ENCODE peak calls at places on chromosomes 12 and 14, in five cellular contexts. One of them, this sample, is unnamed.

GRCh38 chr14:82388488-82388887 is 854.8 kb upstream of the SEL1L start:
- DNase-seq in NT2/D1: no peak
- DNase-seq in GM12878: no peak
- DNase-seq in HepG2: no peak
- DNase-seq in H1: no peak
- DNase-seq in this sample: no peak

GRCh38 chr12:40515041-40515825 is 177.0 kb upstream of the CNTN1 start:
- DNase-seq in NT2/D1: no peak
- DNase-seq in GM12878: no peak
- DNase-seq in HepG2: no peak
- DNase-seq in H1: no peak
- DNase-seq in this sample: no peak

GRCh38 chr12:52496590-52497071 is 3.6 kb upstream of the KRT6A start:
- DNase-seq in NT2/D1: peak; percentile 91
- DNase-seq in GM12878: no peak
- DNase-seq in HepG2: no peak
- DNase-seq in H1: no peak
- DNase-seq in this sample: no peak

GRCh38 chr12:62767506-62767905 is 167.4 kb downstream of the PPM1H start:
- DNase-seq in NT2/D1: no peak
- DNase-seq in GM12878: no peak
- DNase-seq in HepG2: no peak
- DNase-seq in H1: no peak
- DNase-seq in this sample: no peak

GRCh38 chr14:51597511-51597920 is 54.2 kb upstream of the FRMD6 start:
- DNase-seq in NT2/D1: no peak
- DNase-seq in GM12878: no peak
- DNase-seq in HepG2: no peak
- DNase-seq in H1: no peak
- DNase-seq in this sample: no peak

GRCh38 chr14:20191396-20191795 is 700 bp downstream of the OR11G2 start:
- DNase-seq in NT2/D1: no peak
- DNase-seq in GM12878: no peak
- DNase-seq in HepG2: no peak
- DNase-seq in H1: no peak
- DNase-seq in this sample: no peak

GRCh38 chr12:32586390-32586789 is 92.7 kb upstream of the DNM1L start:
- DNase-seq in NT2/D1: no peak
- DNase-seq in GM12878: no peak
- DNase-seq in HepG2: no peak
- DNase-seq in H1: no peak
- DNase-seq in this sample: no peak

GRCh38 chr14:76729953-76730505 is 31.2 kb upstream of the VASH1 start:
- DNase-seq in NT2/D1: no peak
- DNase-seq in GM12878: no peak
- DNase-seq in HepG2: no peak
- DNase-seq in H1: no peak
- DNase-seq in this sample: no peak

GRCh38 chr12:52945389-52946232 is 3.3 kb upstream of the KRT18 start:
- DNase-seq in NT2/D1: peak; percentile 90
- DNase-seq in GM12878: no peak
- DNase-seq in HepG2: peak; percentile 92
- DNase-seq in H1: peak; percentile 53
- DNase-seq in this sample: no peak

GRCh38 chr12:98388126-98388525 is 127.3 kb upstream of the TMPO start:
- DNase-seq in NT2/D1: no peak
- DNase-seq in GM12878: no peak
- DNase-seq in HepG2: no peak
- DNase-seq in H1: no peak
- DNase-seq in this sample: no peak

DNA sequence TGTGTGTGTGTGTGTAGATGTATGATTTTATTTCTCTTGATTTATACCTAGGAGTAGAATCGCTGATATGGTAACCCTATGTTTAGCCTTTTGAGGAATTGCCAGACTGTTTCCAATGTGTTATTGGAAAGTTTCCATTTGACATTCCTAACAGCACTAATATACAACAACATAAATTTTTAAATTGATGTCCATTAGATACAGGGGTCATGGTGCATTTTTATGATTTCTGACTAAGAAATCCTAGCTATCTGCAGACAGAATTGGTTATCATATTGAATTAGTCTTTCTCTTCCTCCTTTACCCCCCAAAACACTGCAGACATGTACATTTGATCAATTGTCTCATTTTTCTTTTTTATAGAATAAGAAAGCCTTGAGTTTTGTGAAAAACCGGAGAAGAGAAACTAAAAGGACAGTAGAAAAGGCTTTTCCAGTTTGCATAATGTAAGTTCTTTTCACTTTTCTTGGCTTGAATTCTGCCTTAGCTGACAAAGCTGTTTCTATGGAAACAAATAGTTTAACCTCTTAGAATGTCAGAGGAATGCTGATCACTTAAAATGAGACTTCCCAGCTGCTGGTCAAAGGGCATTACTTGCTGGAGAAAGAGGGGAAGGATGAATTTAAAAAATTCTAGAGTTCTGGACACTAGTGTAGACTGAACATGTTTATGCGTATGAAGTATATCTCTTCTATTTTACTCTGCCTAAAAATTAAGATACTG is 28.3 kb downstream of the PALS1 start:
- DNase-seq in NT2/D1: no peak
- DNase-seq in GM12878: no peak
- DNase-seq in HepG2: no peak
- DNase-seq in H1: no peak
- DNase-seq in this sample: no peak
- TF ChIP-seq SUZ12 in NT2/D1: no peak
- TF ChIP-seq SUZ12 in GM12878: no peak
- TF ChIP-seq SUZ12 in HepG2: no peak
- TF ChIP-seq SUZ12 in H1: no peak
- TF ChIP-seq SUZ12 in this sample: no peak

GRCh38 chr12:112904571-112904970 is 2.2 kb upstream of the OAS1 start:
- DNase-seq in NT2/D1: no peak
- DNase-seq in GM12878: no peak
- DNase-seq in HepG2: no peak
- DNase-seq in H1: no peak
- DNase-seq in this sample: no peak

GRCh38 chr12:112908548-112908947 is 1.8 kb downstream of the OAS1 start:
- DNase-seq in NT2/D1: no peak
- DNase-seq in GM12878: no peak
- DNase-seq in HepG2: no peak
- DNase-seq in H1: no peak
- DNase-seq in this sample: no peak

GRCh38 chr12:112907415-112908157 is 824 bp downstream of the OAS1 start:
- DNase-seq in NT2/D1: no peak
- DNase-seq in GM12878: peak; percentile 59
- DNase-seq in HepG2: no peak
- DNase-seq in H1: no peak
- DNase-seq in this sample: no peak

GRCh38 chr12:112905451-112906089 is 1.2 kb upstream of the OAS1 start:
- DNase-seq in NT2/D1: no peak
- DNase-seq in GM12878: no peak
- DNase-seq in HepG2: no peak
- DNase-seq in H1: no peak
- DNase-seq in this sample: no peak

DNA sequence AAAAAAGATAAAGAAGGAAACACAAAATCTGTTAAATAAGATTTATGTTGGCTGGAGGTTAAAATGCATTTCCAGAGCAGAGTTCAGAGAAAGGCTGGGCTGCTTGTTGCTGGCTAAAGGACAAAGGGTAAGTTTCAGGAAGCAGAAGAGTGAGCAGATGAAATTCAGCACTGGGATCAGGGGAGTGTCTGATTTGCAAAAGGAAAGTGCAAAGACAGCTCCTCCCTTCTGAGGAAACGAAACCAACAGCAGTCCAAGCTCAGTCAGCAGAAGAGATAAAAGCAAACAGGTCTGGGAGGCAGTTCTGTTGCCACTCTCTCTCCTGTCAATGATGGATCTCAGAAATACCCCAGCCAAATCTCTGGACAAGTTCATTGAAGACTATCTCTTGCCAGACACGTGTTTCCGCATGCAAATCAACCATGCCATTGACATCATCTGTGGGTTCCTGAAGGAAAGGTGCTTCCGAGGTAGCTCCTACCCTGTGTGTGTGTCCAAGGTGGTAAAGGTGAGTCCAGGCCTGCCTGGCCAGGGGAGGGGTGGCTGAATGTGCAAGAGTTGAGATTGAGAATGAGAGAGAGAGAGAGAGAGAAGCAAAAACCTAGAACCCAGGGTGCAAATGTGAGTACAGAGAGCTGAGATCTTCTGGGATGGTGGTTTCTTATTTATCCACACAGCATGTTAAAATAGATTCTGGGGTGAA is at the start of gene OAS1:
- DNase-seq in NT2/D1: peak; percentile 6
- DNase-seq in GM12878: peak; percentile 89
- DNase-seq in HepG2: peak; percentile 72
- DNase-seq in H1: no peak
- DNase-seq in this sample: no peak
- TF ChIP-seq SUZ12 in NT2/D1: no peak
- TF ChIP-seq SUZ12 in GM12878: no peak
- TF ChIP-seq SUZ12 in HepG2: no peak
- TF ChIP-seq SUZ12 in H1: no peak
- TF ChIP-seq SUZ12 in this sample: no peak

GRCh38 chr12:18719922-18720321 is 17.9 kb downstream of the PLCZ1 start:
- DNase-seq in NT2/D1: no peak
- DNase-seq in GM12878: no peak
- DNase-seq in HepG2: no peak
- DNase-seq in H1: no peak
- DNase-seq in this sample: no peak
- TF ChIP-seq SUZ12 in NT2/D1: no peak
- TF ChIP-seq SUZ12 in GM12878: no peak
- TF ChIP-seq SUZ12 in HepG2: no peak
- TF ChIP-seq SUZ12 in H1: no peak
- TF ChIP-seq SUZ12 in this sample: no peak

GRCh38 chr12:42326466-42327226 is 679 bp downstream of the PPHLN1 start:
- DNase-seq in NT2/D1: no peak
- DNase-seq in GM12878: no peak
- DNase-seq in HepG2: peak; percentile 8
- DNase-seq in H1: no peak
- DNase-seq in this sample: peak; percentile 20
- TF ChIP-seq SUZ12 in NT2/D1: no peak
- TF ChIP-seq SUZ12 in GM12878: no peak
- TF ChIP-seq SUZ12 in HepG2: no peak
- TF ChIP-seq SUZ12 in H1: no peak
- TF ChIP-seq SUZ12 in this sample: no peak

GRCh38 chr12:117151195-117152031 is 38.9 kb downstream of the FBXO21 start:
- DNase-seq in NT2/D1: peak; percentile 69
- DNase-seq in GM12878: no peak
- DNase-seq in HepG2: peak; percentile 39
- DNase-seq in H1: peak; percentile 44
- DNase-seq in this sample: peak; percentile 76
- TF ChIP-seq SUZ12 in NT2/D1: no peak
- TF ChIP-seq SUZ12 in GM12878: no peak
- TF ChIP-seq SUZ12 in HepG2: no peak
- TF ChIP-seq SUZ12 in H1: no peak
- TF ChIP-seq SUZ12 in this sample: no peak

GRCh38 chr14:38339704-38340103 is 83.8 kb upstream of the CLEC14A start:
- DNase-seq in NT2/D1: no peak
- DNase-seq in GM12878: no peak
- DNase-seq in HepG2: no peak
- DNase-seq in H1: no peak
- DNase-seq in this sample: no peak
- TF ChIP-seq SUZ12 in NT2/D1: no peak
- TF ChIP-seq SUZ12 in GM12878: no peak
- TF ChIP-seq SUZ12 in HepG2: no peak
- TF ChIP-seq SUZ12 in H1: no peak
- TF ChIP-seq SUZ12 in this sample: no peak

DNA sequence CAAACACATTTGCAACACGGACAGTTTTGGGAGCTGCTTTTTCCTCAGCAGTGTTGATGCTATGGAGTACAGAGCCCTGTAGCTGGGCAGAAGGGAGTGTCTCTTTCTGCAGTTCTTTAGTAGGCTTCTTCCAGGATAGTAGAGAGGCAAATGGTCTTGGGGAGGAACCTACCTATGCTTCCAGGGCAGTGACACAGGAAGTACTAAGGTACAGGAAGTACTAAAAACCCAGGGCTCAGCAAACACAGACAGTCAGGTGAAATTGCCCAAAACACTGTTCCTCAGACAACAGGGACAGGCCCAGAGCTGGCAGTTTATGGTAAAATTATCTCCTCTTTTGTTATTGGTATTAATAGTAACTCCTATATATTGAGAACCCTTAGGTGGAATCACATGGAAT is 217.6 kb downstream of the TTC8 start:
- DNase-seq in NT2/D1: no peak
- DNase-seq in GM12878: no peak
- DNase-seq in HepG2: no peak
- DNase-seq in H1: no peak
- DNase-seq in this sample: no peak
- TF ChIP-seq SUZ12 in NT2/D1: no peak
- TF ChIP-seq SUZ12 in GM12878: no peak
- TF ChIP-seq SUZ12 in HepG2: no peak
- TF ChIP-seq SUZ12 in H1: no peak
- TF ChIP-seq SUZ12 in this sample: no peak